ENCODE peak calls at places on chromosomes 1 and 21, in five cellular contexts. Q is HS-27A; A is amniotic epithelial cell; Y is stimulated activated CD8-positive, alpha-beta memory T cell treated with anti-CD3 and anti-CD28 coated beads, Interleukin-7, amount 100 ng/mL, for 1 hour; Z is cardiac muscle cell. I is an unnamed sample.

GRCh38 chr1:162145280-162145965 is 75.9 kb downstream of the NOS1AP start:
- DNase-seq in Q (no peak), A (no peak), Y (no peak), Z (peak; percentile 44), I (peak; percentile 85)

GRCh38 chr1:61254629-61255323 is 172.4 kb downstream of the NFIA start:
- DNase-seq in Q (no peak), A (peak; percentile 8), Y (no peak), Z (no peak), I (no peak)

GRCh38 chr1:67832737-67833594 is at the start of gene GNG12:
- DNase-seq in Q (peak; percentile 82), A (peak; percentile 71), Y (no peak), Z (peak; percentile 72), I (no peak)

GRCh38 chr1:228149341-228150020 is at the start of gene GJC2:
- DNase-seq in Q (no peak), A (no peak), Y (no peak), Z (peak; percentile 36), I (no peak)

GRCh38 chr1:59570524-59570923 is 244.2 kb upstream of the HOOK1 start:
- DNase-seq in Q (no peak), A (peak; percentile 74), Y (no peak), Z (no peak), I (no peak)

GRCh38 chr1:41245659-41246058 is 3.6 kb upstream of the SCMH1 start:
- DNase-seq in Q (no peak), A (peak; percentile 83), Y (no peak), Z (no peak), I (no peak)

GRCh38 chr1:15062479-15063099 is 91.0 kb upstream of the TMEM51 start:
- DNase-seq in Q (no peak), A (no peak), Y (no peak), Z (no peak), I (no peak)

GRCh38 chr1:186950547-186950946 is 121.8 kb downstream of the PLA2G4A start:
- DNase-seq in Q (no peak), A (peak; percentile 55), Y (no peak), Z (no peak), I (no peak)

GRCh38 chr21:44865561-44866280 is 7.8 kb downstream of the PTTG1IP start:
- DNase-seq in Q (no peak), A (peak; percentile 81), Y (no peak), Z (no peak), I (no peak)

I was measured in NCI-H187.